ENCODE peak calls at places on chromosomes 7 and 10, in ten cellular contexts. Y is AG08395; V is stimulated activated CD4-positive, alpha-beta T cell treated with anti-CD3 and anti-CD28 coated beads, Interleukin-4, amount 100 ng/mL, for 4 hours; U is heart right ventricle; T is CD4-positive, alpha-beta T cell; H is activated CD4-positive, alpha-beta T cell treated with anti-CD3 and anti-CD28 coated beads, Interleukin-2, amount 50 U/mL, for 24 hours; N is fibroblast of the aortic adventitia; M is B cell; F is ELF-1; B is skeletal muscle cell. O is an unnamed sample.

GRCh38 chr10:90289037-90289436 is 568.8 kb downstream of the HTR7 start:
- DNase-seq in F (no peak), V (no peak), M (no peak), N (peak; percentile 36), Y (no peak), H (no peak), B (peak; percentile 31), T (no peak), U (no peak), O (no peak)

GRCh38 chr7:761631-762030 is 34.5 kb upstream of the PRKAR1B start:
- DNase-seq in M (no peak), B (no peak), H (no peak), V (no peak), F (no peak), T (no peak), Y (no peak), N (no peak), U (no peak), O (no peak)

GRCh38 chr10:25261110-25261509 is 86.3 kb downstream of the GPR158 start:
- DNase-seq in U (no peak), V (no peak), F (no peak), H (no peak), Y (no peak), M (no peak), B (no peak), T (no peak), N (no peak), O (no peak)

GRCh38 chr7:70563960-70564359 is 568.0 kb upstream of the GALNT17 start:
- DNase-seq in F (no peak), H (no peak), B (no peak), T (no peak), Y (no peak), N (no peak), V (no peak), U (no peak), M (no peak), O (no peak)

GRCh38 chr10:97532935-97533671 is 34.4 kb downstream of the UBTD1 start:
- DNase-seq in M (no peak), T (no peak), U (no peak), N (peak; percentile 32), V (no peak), B (no peak), Y (peak; percentile 41), H (no peak), F (peak; percentile 25), O (peak; percentile 57)

GRCh38 chr10:71268751-71269150 is 50.3 kb upstream of the SLC29A3 start:
- DNase-seq in M (no peak), V (no peak), N (no peak), F (no peak), T (no peak), H (no peak), B (no peak), U (peak; percentile 66), Y (no peak), O (no peak)

GRCh38 chr7:156984209-156984891 is 26.1 kb downstream of the MNX1 start:
- DNase-seq in F (no peak), M (no peak), H (no peak), Y (peak; percentile 77), U (no peak), V (no peak), N (peak; percentile 70), B (peak; percentile 16), T (no peak), O (no peak)

GRCh38 chr7:26078437-26079362 is 73.3 kb upstream of the NFE2L3 start:
- DNase-seq in Y (peak; percentile 34), H (peak; percentile 76), F (peak; percentile 83), B (no peak), V (peak; percentile 81), M (peak; percentile 79), N (no peak), U (peak; percentile 35), T (peak; percentile 79), O (peak; percentile 80)

GRCh38 chr7:116912269-116912909 is 40.9 kb upstream of the ST7 start:
- DNase-seq in N (no peak), B (no peak), Y (no peak), V (no peak), M (no peak), T (no peak), H (no peak), F (no peak), U (no peak), O (no peak)

GRCh38 chr7:45157286-45157652 is 322 bp upstream of the RAMP3 start:
- DNase-seq in V (no peak), M (no peak), U (no peak), B (no peak), Y (no peak), N (no peak), F (no peak), T (no peak), H (no peak), O (no peak)

GRCh38 chr10:29026065-29026797 is 262.6 kb upstream of the LYZL1 start:
- DNase-seq in F (peak; percentile 91), B (no peak), N (no peak), T (no peak), H (no peak), V (no peak), M (no peak), U (no peak), Y (no peak), O (peak; percentile 40)

GRCh38 chr10:25557136-25557535 is 376.9 kb upstream of the MYO3A start:
- DNase-seq in H (no peak), U (no peak), V (no peak), F (no peak), T (no peak), N (no peak), M (no peak), Y (no peak), B (no peak), O (no peak)

GRCh38 chr10:102401735-102402511 is 6.4 kb downstream of the NFKB2 start:
- DNase-seq in T (no peak), V (no peak), U (no peak), B (no peak), M (no peak), H (no peak), F (peak; percentile 91), N (peak; percentile 27), Y (peak; percentile 43), O (no peak)

O was measured in iPS-NIHi11.